ENCODE peak calls at places on chromosomes 16 and 17, in four cellular contexts. Q is naive thymus-derived CD4-positive, alpha-beta T cell; F is aorta; V is tibial nerve. W is an unnamed sample. For H3K4me1, the result is how much of the 10 kb centered on the place peaks cover.

GRCh38 chr17:28394717-28395116 is 11.3 kb downstream of the SLC46A1 start:
- DNase-seq in Q (no peak), F (no peak), V (no peak), W (no peak)

GRCh38 chr16:88118376-88118775 is 167.1 kb downstream of the BANP start:
- DNase-seq in Q (no peak), F (no peak), V (no peak), W (no peak)

GRCh38 chr17:68709995-68710780 is 109.0 kb upstream of the FAM20A start:
- DNase-seq in Q (no peak), F (no peak), V (no peak), W (no peak)

GRCh38 chr17:19744922-19745757 is 3.0 kb downstream of the ALDH3A1 start:
- DNase-seq in Q (peak), F (peak), V (peak), W (peak)

GRCh38 chr16:71853413-71853812 is 7.6 kb downstream of the ATXN1L start:
- DNase-seq in Q (no peak), F (no peak), V (no peak), W (no peak)

GRCh38 chr16:3054965-3055733 is 8.8 kb downstream of the MMP25 start:
- DNase-seq in Q (no peak), F (no peak), V (no peak), W (no peak)

GRCh38 chr16:50604610-50605009 is 56.4 kb downstream of the NKD1 start:
- DNase-seq in Q (no peak), F (no peak), V (no peak), W (no peak)

GRCh38 chr16:57525761-57526160 is 10.6 kb downstream of the CCDC102A start:
- DNase-seq in Q (no peak), F (no peak), V (no peak), W (no peak)

GRCh38 chr17:49136335-49136734 is 3.8 kb downstream of the B4GALNT2 start:
- DNase-seq in Q (no peak), F (no peak), V (no peak), W (no peak)

GRCh38 chr16:70694088-70694487 is 8.2 kb upstream of the MTSS2 start:
- DNase-seq in Q (no peak), F (no peak), V (no peak), W (no peak)

GRCh38 chr17:7306911-7307685 is at the start of gene EIF5A:
- DNase-seq in Q (peak), F (peak), V (peak), W (peak)

GRCh38 chr17:42484304-42484703 is 25.6 kb downstream of the ATP6V0A1 start:
- DNase-seq in Q (peak), F (no peak), V (no peak), W (peak)

GRCh38 chr16:60605176-60605575 is 1431.1 kb downstream of the CDH8 start:
- DNase-seq in Q (no peak), F (no peak), V (no peak), W (no peak)

GRCh38 chr17:70767102-70767701 is 597.9 kb downstream of the KCNJ2 start:
- DNase-seq in Q (no peak), F (no peak), V (no peak), W (no peak)

GRCh38 chr17:75260679-75261335 is 599 bp downstream of the GGA3 start:
- DNase-seq in Q (no peak), F (no peak), V (no peak), W (no peak)

GRCh38 chr16:23520500-23520899 is 10.2 kb upstream of the GGA2 start:
- DNase-seq in Q (no peak), F (no peak), V (no peak), W (no peak)

GRCh38 chr17:40179923-40180659 is 2.8 kb downstream of the RAPGEFL1 start:
- DNase-seq in Q (no peak), F (no peak), V (no peak), W (no peak)

GRCh38 chr16:56225013-56225742 is 33.9 kb downstream of the GNAO1 start:
- DNase-seq in Q (no peak), F (no peak), V (no peak), W (no peak)

GRCh38 chr17:39602533-39603303 is 5.0 kb downstream of the NEUROD2 start:
- DNase-seq in Q (no peak), F (no peak), V (no peak), W (no peak)

GRCh38 chr16:71255721-71256120 is 25.2 kb upstream of the HYDIN start:
- DNase-seq in Q (no peak), F (no peak), V (no peak), W (no peak)

GRCh38 chr17:40548982-40549680 is 16.1 kb downstream of the CCR7 start:
- DNase-seq in Q (no peak), F (no peak), V (peak), W (no peak)

GRCh38 chr16:74563828-74564263 is 43.1 kb downstream of the GLG1 start:
- DNase-seq in Q (no peak), F (peak), V (no peak), W (no peak)

GRCh38 chr17:48814504-48814903 is 2.5 kb downstream of the TTLL6 start:
- DNase-seq in Q (peak), F (peak), V (no peak), W (peak)

GRCh38 chr16:49588061-49588460 is 214.5 kb downstream of the C16orf78 start:
- DNase-seq in Q (no peak), F (no peak), V (no peak), W (no peak)

GRCh38 chr16:3645504-3646347 is 8.8 kb upstream of the DNASE1 start:
- DNase-seq in Q (no peak), F (no peak), V (no peak), W (no peak)

GRCh38 chr17:29571883-29572681 is 3.6 kb downstream of the TP53I13 start:
- DNase-seq in Q (no peak), F (peak), V (peak), W (no peak)

GRCh38 chr17:15892244-15892643 is 52.7 kb upstream of the ADORA2B start:
- DNase-seq in Q (no peak), F (no peak), V (no peak), W (no peak)

GRCh38 chr17:57785032-57785431 is 39.9 kb upstream of the CCDC182 start:
- DNase-seq in Q (no peak), F (no peak), V (no peak), W (no peak)

GRCh38 chr17:49756323-49756722 is 7.6 kb downstream of the FAM117A start:
- DNase-seq in Q (no peak), F (no peak), V (no peak), W (no peak)

GRCh38 chr17:33750943-33751701 is 458.0 kb upstream of the ASIC2 start:
- DNase-seq in Q (peak), F (peak), V (peak), W (peak)

GRCh38 chr17:66135219-66135618 is 56.7 kb downstream of the CEP112 start:
- DNase-seq in Q (no peak), F (no peak), V (no peak), W (no peak)

GRCh38 chr16:84058664-84059063 is 16.1 kb upstream of the SLC38A8 start:
- DNase-seq in Q (no peak), F (no peak), V (no peak), W (no peak)

GRCh38 chr16:7236824-7237410 is 95.7 kb upstream of the RBFOX1 start:
- DNase-seq in Q (no peak), F (no peak), V (no peak), W (no peak)

GRCh38 chr16:848510-849253 is 48.1 kb upstream of the GNG13 start:
- DNase-seq in Q (no peak), F (peak), V (no peak), W (no peak)

GRCh38 chr17:35053204-35053603 is 10.3 kb downstream of the RFFL start:
- DNase-seq in Q (no peak), F (no peak), V (no peak), W (no peak)

GRCh38 chr17:35052780-35053179 is 10.7 kb downstream of the RFFL start:
- DNase-seq in Q (no peak), F (no peak), V (no peak), W (no peak)

GRCh38 chr17:35051579-35052239 is 11.8 kb downstream of the RFFL start:
- DNase-seq in Q (no peak), F (no peak), V (no peak), W (no peak)

GRCh38 chr17:35051183-35051578 is 12.3 kb downstream of the RFFL start:
- DNase-seq in Q (peak), F (no peak), V (no peak), W (peak)

DNA sequence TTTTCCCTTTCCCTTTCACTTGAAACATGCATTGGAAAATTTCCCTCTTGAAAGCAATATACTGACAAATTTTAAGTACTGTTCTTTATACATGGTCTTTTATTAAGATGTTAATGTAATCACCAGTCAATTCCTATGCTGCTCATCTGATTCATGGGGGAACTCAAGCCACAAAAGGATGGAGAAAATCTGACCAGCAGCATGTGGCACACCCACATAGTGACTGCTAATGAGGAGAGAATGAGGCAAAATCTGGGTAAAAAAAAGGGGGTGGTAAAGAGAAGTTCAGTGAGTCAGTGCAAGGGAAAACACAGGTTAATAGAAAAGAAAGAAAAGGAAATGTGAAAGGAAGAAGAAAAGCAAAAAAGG is 11.3 kb downstream of the RFFL start:
- DNase-seq in Q (no peak), F (no peak), V (no peak), W (no peak)
- H3K4me1 ChIP-seq in Q (half or more), F (under half), V (under half), W (half or more)

GRCh38 chr16:68083239-68083781 is 1.9 kb upstream of the NFATC3 start:
- DNase-seq in Q (no peak), F (no peak), V (no peak), W (no peak)
- H3K4me1 ChIP-seq in Q (half or more), F (under half), V (under half), W (half or more)

DNA sequence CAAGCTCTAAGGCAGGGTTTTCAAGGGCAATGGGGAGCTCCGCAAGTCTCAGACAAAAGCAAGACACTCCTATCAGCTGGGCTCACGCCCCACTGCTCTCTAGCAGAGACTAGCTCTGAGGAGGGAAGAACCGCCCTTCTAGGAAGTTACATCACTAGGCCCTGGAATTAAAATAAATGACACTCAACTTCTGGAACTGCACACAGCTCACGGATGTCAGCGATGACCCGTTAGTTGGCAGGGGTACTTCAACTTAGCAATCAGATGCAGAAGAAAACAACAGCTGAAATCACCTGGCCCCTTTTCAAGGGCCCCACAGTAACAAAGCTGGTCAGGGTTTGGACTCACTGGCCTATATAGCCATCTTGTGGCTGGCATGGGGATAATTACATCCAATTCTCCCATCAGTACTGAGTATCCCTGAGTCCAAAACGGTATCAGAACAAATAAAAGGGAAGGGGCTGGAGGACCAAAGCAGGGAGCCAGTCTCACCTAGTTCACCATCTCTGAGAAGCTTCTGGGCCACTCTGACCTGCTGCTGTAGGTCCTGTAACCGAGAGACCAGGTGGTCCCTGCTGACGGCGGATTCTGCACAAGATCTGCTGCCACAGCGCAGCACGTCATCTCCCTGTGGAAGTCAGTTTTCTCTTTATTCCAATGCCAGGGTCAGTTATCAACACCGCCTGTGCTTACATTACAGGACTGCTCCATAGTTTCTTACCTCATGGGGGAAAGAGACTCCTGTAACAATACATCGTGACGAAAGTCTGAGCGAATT is 22.2 kb downstream of the SERPINF1 start:
- DNase-seq in Q (no peak), F (peak), V (peak), W (no peak)
- H3K4me1 ChIP-seq in Q (under half), F (under half), V (under half), W (under half)

DNA sequence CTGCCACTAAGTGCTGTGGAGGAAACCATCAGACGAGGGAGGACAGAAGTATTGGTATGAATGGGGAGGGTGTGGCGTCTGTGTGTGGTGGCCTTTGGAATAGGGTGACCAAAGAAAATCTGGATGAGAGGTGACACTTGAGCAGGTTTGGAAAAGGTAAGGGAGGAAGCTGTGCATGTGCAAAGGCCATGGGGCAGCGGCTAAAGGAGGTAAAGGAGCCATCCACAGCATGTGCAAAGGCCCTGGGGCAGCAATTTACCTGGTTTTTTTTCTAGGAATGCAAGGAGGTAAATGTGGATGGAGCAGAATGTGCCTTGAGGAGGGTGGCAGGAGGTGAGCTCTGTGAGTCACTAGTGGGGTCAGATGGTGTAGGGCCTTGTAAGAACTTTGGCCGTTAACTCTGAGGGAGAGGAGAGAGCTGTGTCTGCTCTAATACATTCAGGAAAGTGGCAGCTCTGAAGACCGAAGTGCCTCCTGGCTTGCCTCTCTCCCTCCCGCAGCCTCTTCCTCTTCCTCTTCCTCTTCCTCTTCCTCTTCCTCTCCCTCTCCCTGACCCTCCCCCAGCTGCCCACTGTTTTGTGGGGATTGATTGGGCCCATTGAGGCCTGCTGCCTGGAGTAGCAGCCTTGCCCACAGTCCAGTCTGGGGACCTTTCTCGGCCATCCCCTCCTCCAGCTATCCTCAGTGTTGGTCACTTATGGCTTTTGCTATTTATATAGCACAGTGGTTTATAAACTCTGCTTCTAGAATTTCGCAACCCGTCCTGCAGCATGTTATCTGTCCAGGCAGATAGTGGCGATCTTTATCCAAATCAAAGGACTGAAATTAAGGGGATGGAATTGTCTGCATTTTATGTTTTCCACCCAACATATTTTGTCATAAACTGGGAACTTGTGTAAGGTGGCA is 38.7 kb downstream of the CMIP start:
- DNase-seq in Q (no peak), F (no peak), V (no peak), W (no peak)
- H3K4me1 ChIP-seq in Q (under half), F (under half), V (under half), W (under half)

W was measured in CD8-positive, alpha-beta T cell.